ENCODE peak calls at places on chromosomes 13 and 19, in five cellular contexts. M is MM.1S, O is HepG2, V is IMR-90, L is H1. D is an unnamed sample.

GRCh38 chr19:19966862-19967261 is 66.1 kb downstream of the ZNF93 start:
- DNase-seq in O (no peak), L (no peak), M (no peak), V (no peak), D (no peak)

GRCh38 chr19:39098365-39099269 is 14.4 kb downstream of the ACP7 start:
- DNase-seq in L (peak; percentile 51), M (no peak), O (no peak), V (no peak), D (no peak)

GRCh38 chr13:28499579-28499978 is 4.7 kb upstream of the FLT1 start:
- DNase-seq in L (no peak), V (peak; percentile 74), M (no peak), O (no peak), D (no peak)

GRCh38 chr19:47156861-47157454 is 26.3 kb downstream of the SAE1 start:
- DNase-seq in O (no peak), L (no peak), V (no peak), M (peak; percentile 83), D (no peak)

GRCh38 chr19:56096665-56097064 is 24.4 kb downstream of the ZNF787 start:
- DNase-seq in L (no peak), O (no peak), M (no peak), V (no peak), D (peak; percentile 33)

GRCh38 chr13:105311094-105311493 is 1224.4 kb downstream of the EFNB2 start:
- DNase-seq in M (no peak), L (no peak), V (no peak), O (no peak), D (no peak)

GRCh38 chr19:6239871-6240676 is 39.7 kb downstream of the MLLT1 start:
- DNase-seq in V (no peak), O (no peak), M (no peak), L (no peak), D (no peak)

GRCh38 chr19:48740705-48741030 is 258 bp upstream of the RASIP1 start:
- DNase-seq in M (no peak), O (no peak), V (no peak), L (no peak), D (no peak)

GRCh38 chr19:46755853-46756543 is 9.7 kb upstream of the STRN4 start:
- DNase-seq in L (no peak), O (no peak), M (no peak), V (no peak), D (peak; percentile 77)

GRCh38 chr13:47680752-47681151 is 320.3 kb downstream of the SUCLA2 start:
- DNase-seq in L (no peak), M (no peak), O (no peak), V (peak; percentile 50), D (no peak)

GRCh38 chr13:76440568-76440967 is 445.6 kb downstream of the KCTD12 start:
- DNase-seq in L (no peak), O (no peak), V (no peak), M (peak; percentile 34), D (no peak)

GRCh38 chr13:71513414-71514063 is 353.5 kb downstream of the DACH1 start:
- DNase-seq in M (no peak), L (no peak), V (no peak), O (no peak), D (no peak)

GRCh38 chr13:34425307-34425949 is 516.6 kb upstream of the NBEA start:
- DNase-seq in L (no peak), V (no peak), O (no peak), M (no peak), D (no peak)

GRCh38 chr13:110233682-110234280 is 73.2 kb downstream of the COL4A1 start:
- DNase-seq in V (no peak), O (no peak), L (peak; percentile 20), M (no peak), D (no peak)

GRCh38 chr13:19089315-19089714 is 92.3 kb downstream of the TUBA3C start:
- DNase-seq in M (no peak), L (no peak), O (peak; percentile 9), V (no peak), D (no peak)

GRCh38 chr19:45922281-45922680 is 7.7 kb upstream of the NANOS2 start:
- DNase-seq in L (peak; percentile 69), O (peak; percentile 34), M (no peak), V (no peak), D (peak; percentile 25)

GRCh38 chr13:113926301-113926761 is 47.5 kb downstream of the C13orf46 start:
- DNase-seq in O (no peak), M (no peak), L (no peak), V (peak; percentile 60), D (no peak)

GRCh38 chr19:44530777-44531176 is 1.3 kb upstream of the CEACAM20 start:
- DNase-seq in L (no peak), O (no peak), V (no peak), M (no peak), D (peak; percentile 12)

GRCh38 chr19:2602391-2603181 is 99.9 kb downstream of the GNG7 start:
- DNase-seq in V (peak; percentile 81), M (no peak), O (no peak), L (peak; percentile 80), D (peak; percentile 93)

GRCh38 chr19:51743405-51743804 is 8.3 kb downstream of the FPR1 start:
- DNase-seq in O (no peak), M (no peak), V (no peak), L (no peak), D (no peak)

GRCh38 chr13:33775339-33776108 is 42.4 kb upstream of the RFC3 start:
- DNase-seq in L (no peak), O (no peak), V (no peak), M (no peak), D (no peak)

GRCh38 chr13:24997367-24997967 is 98.5 kb upstream of the PABPC3 start:
- DNase-seq in V (peak; percentile 27), L (no peak), M (peak; percentile 36), O (peak; percentile 22), D (no peak)

GRCh38 chr13:43132228-43132627 is 108.8 kb downstream of the DNAJC15 start:
- DNase-seq in L (no peak), O (peak; percentile 52), M (no peak), V (peak; percentile 36), D (no peak)

GRCh38 chr19:32570081-32570785 is 10.8 kb upstream of the PDCD5 start:
- DNase-seq in V (peak; percentile 57), L (peak; percentile 64), M (peak; percentile 62), O (peak; percentile 62), D (no peak)

GRCh38 chr13:74768521-74769090 is 634.4 kb upstream of the KLF12 start:
- DNase-seq in O (no peak), V (no peak), M (no peak), L (no peak), D (no peak)

GRCh38 chr13:72536668-72537399 is 190.6 kb downstream of the MZT1 start:
- DNase-seq in M (no peak), V (no peak), O (peak; percentile 21), L (no peak), D (no peak)

GRCh38 chr19:38666662-38667448 is 19.4 kb downstream of the ACTN4 start:
- DNase-seq in L (no peak), V (peak; percentile 81), M (no peak), O (no peak), D (peak; percentile 59)

GRCh38 chr13:102799544-102800144 is 725 bp downstream of the BIVM start:
- DNase-seq in O (no peak), M (no peak), V (peak; percentile 5), L (no peak), D (peak; percentile 81)

GRCh38 chr19:40775632-40776022 is 306 bp downstream of the MIA start:
- DNase-seq in O (no peak), M (no peak), V (no peak), L (no peak), D (no peak)

GRCh38 chr13:68745517-68745916 is 1362.1 kb upstream of the ATXN8OS start:
- DNase-seq in M (no peak), L (no peak), O (no peak), V (no peak), D (no peak)

GRCh38 chr13:65606622-65607021 is 1623.5 kb downstream of the PCDH9 start:
- DNase-seq in O (no peak), L (no peak), M (no peak), V (peak; percentile 67), D (no peak)

GRCh38 chr13:79997244-79997643 is 343.7 kb downstream of the SPRY2 start:
- DNase-seq in L (no peak), M (no peak), V (peak; percentile 15), O (no peak), D (no peak)
- H3K9ac ChIP-seq in L (no peak overlapping the region), M (no peak overlapping the region), V (no peak overlapping the region), O (no peak overlapping the region), D (no peak overlapping the region)

GRCh38 chr13:40074338-40074737 is 418.9 kb downstream of the COG6 start:
- DNase-seq in O (no peak), M (no peak), L (no peak), V (no peak), D (no peak)
- H3K4me3 ChIP-seq in O (no peak overlapping the region), M (no peak overlapping the region), L (no peak overlapping the region), V (no peak overlapping the region), D (no peak overlapping the region)

GRCh38 chr19:18520848-18521691 is 800 bp downstream of the ELL start:
- DNase-seq in L (peak; percentile 59), M (peak; percentile 78), V (no peak), O (no peak), D (peak; percentile 88)
- TF ChIP-seq CTCF in L (no peak), M (no peak), V (no peak), O (no peak), D (no peak)

DNA sequence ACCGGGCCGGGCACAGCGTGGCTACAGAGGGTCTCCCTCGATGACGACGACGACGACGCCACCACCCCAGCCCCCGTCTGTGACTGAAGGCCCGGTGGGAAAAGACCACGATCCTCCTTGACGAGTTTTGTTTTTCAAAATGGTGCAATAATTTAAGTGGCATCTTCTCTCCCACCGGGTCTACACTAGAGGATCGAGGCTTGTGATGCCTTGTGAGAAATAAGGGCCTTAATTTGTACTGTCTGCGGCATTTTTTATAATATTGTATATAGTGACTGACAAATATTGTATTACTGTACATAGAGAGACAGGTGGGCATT is 2.5 kb downstream of the KLF2 start:
- DNase-seq in M (peak; percentile 34), O (no peak), L (no peak), V (no peak), D (no peak)
- H3K9ac ChIP-seq in M (peak overlapping the region; percentile 85), O (no peak overlapping the region), L (no peak overlapping the region), V (no peak overlapping the region), D (peak overlapping the region; percentile 77)

GRCh38 chr13:39597828-39598227 is 5.2 kb downstream of the LHFPL6 start:
- DNase-seq in L (no peak), V (peak; percentile 59), M (no peak), O (no peak), D (no peak)
- H3K4me3 ChIP-seq in L (no peak overlapping the region), V (no peak overlapping the region), M (no peak overlapping the region), O (no peak overlapping the region), D (no peak overlapping the region)

GRCh38 chr19:8697671-8698432 is 743 bp downstream of the ACTL9 start:
- DNase-seq in O (no peak), V (no peak), L (peak; percentile 65), M (no peak), D (peak; percentile 69)
- TF ChIP-seq CTCF in O (peak; percentile 62), V (no peak), L (peak; percentile 44), M (peak; percentile 6), D (no peak)

GRCh38 chr19:5101871-5102270 is 133.0 kb downstream of the KDM4B start:
- DNase-seq in V (no peak), M (no peak), O (no peak), L (no peak), D (no peak)
- H3K9ac ChIP-seq in V (no peak overlapping the region), M (no peak overlapping the region), O (no peak overlapping the region), L (no peak overlapping the region), D (no peak overlapping the region)